ENCODE peak calls at places on chromosomes 7 and 10, in nine cellular contexts. One of them, this sample, is unnamed. For H3K9me3 and H3K4me1, the result is how much of the 10 kb centered on the place peaks cover.

GRCh38 chr7:156458011-156458410 is 182.6 kb upstream of the RNF32 start:
- DNase-seq in transverse colon: no peak
- DNase-seq in upper lobe of left lung: no peak
- DNase-seq in uterus: no peak
- DNase-seq in body of pancreas: no peak
- DNase-seq in A549: no peak
- DNase-seq in tibial nerve: no peak
- DNase-seq in ovary: no peak
- DNase-seq in heart left ventricle: no peak
- DNase-seq in this sample: peak

GRCh38 chr7:149685455-149685854 is 87.9 kb downstream of the ZNF467 start:
- DNase-seq in transverse colon: no peak
- DNase-seq in upper lobe of left lung: no peak
- DNase-seq in uterus: no peak
- DNase-seq in body of pancreas: no peak
- DNase-seq in A549: peak
- DNase-seq in tibial nerve: no peak
- DNase-seq in ovary: no peak
- DNase-seq in heart left ventricle: no peak
- DNase-seq in this sample: no peak

GRCh38 chr10:88565072-88565471 is 18.0 kb downstream of the RNLS start:
- DNase-seq in transverse colon: no peak
- DNase-seq in upper lobe of left lung: no peak
- DNase-seq in uterus: no peak
- DNase-seq in body of pancreas: no peak
- DNase-seq in A549: peak
- DNase-seq in tibial nerve: no peak
- DNase-seq in ovary: no peak
- DNase-seq in heart left ventricle: no peak
- DNase-seq in this sample: no peak

GRCh38 chr10:31484407-31485135 is 165.6 kb downstream of the ZEB1 start:
- DNase-seq in transverse colon: no peak
- DNase-seq in upper lobe of left lung: no peak
- DNase-seq in uterus: no peak
- DNase-seq in body of pancreas: no peak
- DNase-seq in A549: no peak
- DNase-seq in tibial nerve: no peak
- DNase-seq in ovary: no peak
- DNase-seq in heart left ventricle: no peak
- DNase-seq in this sample: no peak

GRCh38 chr7:44286618-44287487 is 38.5 kb downstream of the CAMK2B start:
- DNase-seq in transverse colon: peak
- DNase-seq in upper lobe of left lung: peak
- DNase-seq in uterus: peak
- DNase-seq in body of pancreas: peak
- DNase-seq in A549: no peak
- DNase-seq in tibial nerve: peak
- DNase-seq in ovary: peak
- DNase-seq in heart left ventricle: peak
- DNase-seq in this sample: peak

GRCh38 chr7:104306788-104307187 is 21.6 kb upstream of the LHFPL3 start:
- DNase-seq in transverse colon: no peak
- DNase-seq in upper lobe of left lung: no peak
- DNase-seq in uterus: no peak
- DNase-seq in body of pancreas: no peak
- DNase-seq in A549: no peak
- DNase-seq in tibial nerve: no peak
- DNase-seq in ovary: no peak
- DNase-seq in heart left ventricle: no peak
- DNase-seq in this sample: no peak

GRCh38 chr10:71086439-71087080 is 125.8 kb upstream of the UNC5B start:
- DNase-seq in transverse colon: no peak
- DNase-seq in upper lobe of left lung: no peak
- DNase-seq in uterus: no peak
- DNase-seq in body of pancreas: no peak
- DNase-seq in A549: no peak
- DNase-seq in tibial nerve: no peak
- DNase-seq in ovary: no peak
- DNase-seq in heart left ventricle: peak
- DNase-seq in this sample: peak

GRCh38 chr7:26538216-26538615 is 246.6 kb downstream of the SNX10 start:
- DNase-seq in transverse colon: no peak
- DNase-seq in upper lobe of left lung: no peak
- DNase-seq in uterus: no peak
- DNase-seq in body of pancreas: no peak
- DNase-seq in A549: no peak
- DNase-seq in tibial nerve: no peak
- DNase-seq in ovary: no peak
- DNase-seq in heart left ventricle: no peak
- DNase-seq in this sample: no peak

GRCh38 chr10:103514244-103514643 is 20.7 kb downstream of the NEURL1 start:
- DNase-seq in transverse colon: no peak
- DNase-seq in upper lobe of left lung: no peak
- DNase-seq in uterus: no peak
- DNase-seq in body of pancreas: no peak
- DNase-seq in A549: no peak
- DNase-seq in tibial nerve: no peak
- DNase-seq in ovary: no peak
- DNase-seq in heart left ventricle: no peak
- DNase-seq in this sample: peak

GRCh38 chr10:125495386-125495785 is 187.6 kb downstream of the TEX36 start:
- DNase-seq in transverse colon: no peak
- DNase-seq in upper lobe of left lung: no peak
- DNase-seq in uterus: no peak
- DNase-seq in body of pancreas: no peak
- DNase-seq in A549: no peak
- DNase-seq in tibial nerve: no peak
- DNase-seq in ovary: no peak
- DNase-seq in heart left ventricle: no peak
- DNase-seq in this sample: no peak

GRCh38 chr7:141686670-141687069 is 15.3 kb downstream of the DENND11 start:
- DNase-seq in transverse colon: no peak
- DNase-seq in upper lobe of left lung: no peak
- DNase-seq in uterus: no peak
- DNase-seq in body of pancreas: no peak
- DNase-seq in A549: no peak
- DNase-seq in tibial nerve: no peak
- DNase-seq in ovary: no peak
- DNase-seq in heart left ventricle: no peak
- DNase-seq in this sample: no peak

GRCh38 chr10:126041804-126042231 is 145.5 kb downstream of the FANK1 start:
- DNase-seq in transverse colon: peak
- DNase-seq in upper lobe of left lung: peak
- DNase-seq in uterus: peak
- DNase-seq in body of pancreas: peak
- DNase-seq in A549: peak
- DNase-seq in tibial nerve: peak
- DNase-seq in ovary: no peak
- DNase-seq in heart left ventricle: peak
- DNase-seq in this sample: peak

GRCh38 chr7:2029936-2030335 is 202.8 kb downstream of the MAD1L1 start:
- DNase-seq in transverse colon: no peak
- DNase-seq in upper lobe of left lung: no peak
- DNase-seq in uterus: no peak
- DNase-seq in body of pancreas: no peak
- DNase-seq in A549: no peak
- DNase-seq in tibial nerve: no peak
- DNase-seq in ovary: peak
- DNase-seq in heart left ventricle: peak
- DNase-seq in this sample: peak

GRCh38 chr7:2031496-2031895 is 201.2 kb downstream of the MAD1L1 start:
- DNase-seq in transverse colon: no peak
- DNase-seq in upper lobe of left lung: no peak
- DNase-seq in uterus: no peak
- DNase-seq in body of pancreas: peak
- DNase-seq in A549: no peak
- DNase-seq in tibial nerve: no peak
- DNase-seq in ovary: peak
- DNase-seq in heart left ventricle: peak
- DNase-seq in this sample: peak

GRCh38 chr7:2028733-2029132 is 204.0 kb downstream of the MAD1L1 start:
- DNase-seq in transverse colon: no peak
- DNase-seq in upper lobe of left lung: no peak
- DNase-seq in uterus: no peak
- DNase-seq in body of pancreas: no peak
- DNase-seq in A549: peak
- DNase-seq in tibial nerve: no peak
- DNase-seq in ovary: peak
- DNase-seq in heart left ventricle: peak
- DNase-seq in this sample: peak

GRCh38 chr7:2030475-2031456 is 202.0 kb downstream of the MAD1L1 start:
- DNase-seq in transverse colon: no peak
- DNase-seq in upper lobe of left lung: no peak
- DNase-seq in uterus: no peak
- DNase-seq in body of pancreas: peak
- DNase-seq in A549: no peak
- DNase-seq in tibial nerve: no peak
- DNase-seq in ovary: peak
- DNase-seq in heart left ventricle: peak
- DNase-seq in this sample: peak

DNA sequence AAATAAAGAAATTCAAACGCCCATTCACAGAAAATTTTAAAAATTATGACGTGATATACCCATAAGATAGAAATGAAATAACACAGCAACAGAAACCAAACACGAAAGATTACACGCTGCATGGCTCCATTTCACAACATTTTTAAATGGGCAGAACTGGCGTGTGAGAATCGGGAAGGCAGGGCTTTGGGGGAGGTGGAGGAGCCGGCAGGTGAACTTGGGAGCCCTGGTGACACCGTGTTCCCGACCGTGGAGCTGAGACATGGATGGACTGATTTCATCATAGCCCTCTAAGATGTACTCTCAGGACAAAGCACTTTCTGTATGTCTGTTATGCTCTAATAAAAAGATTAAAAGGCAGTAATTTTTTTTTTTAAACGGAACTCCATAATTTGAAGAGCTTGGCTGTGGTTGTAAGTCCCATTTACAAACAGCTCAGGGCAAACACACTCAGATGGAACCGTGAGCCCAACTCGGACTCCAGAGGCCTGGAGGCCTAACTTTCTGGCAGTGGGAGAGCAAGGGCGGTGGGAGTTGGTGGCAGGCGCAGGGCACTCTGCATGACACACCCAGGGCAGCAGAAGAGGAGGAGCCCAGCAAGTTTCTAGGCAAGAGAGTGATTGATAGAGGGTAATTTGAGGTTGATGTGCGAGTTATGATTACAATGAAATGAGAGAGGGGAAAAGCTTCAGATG is 203.4 kb downstream of the MAD1L1 start:
- DNase-seq in transverse colon: no peak
- DNase-seq in upper lobe of left lung: no peak
- DNase-seq in uterus: no peak
- DNase-seq in body of pancreas: no peak
- DNase-seq in A549: no peak
- DNase-seq in tibial nerve: no peak
- DNase-seq in ovary: peak
- DNase-seq in heart left ventricle: peak
- DNase-seq in this sample: peak
- H3K9me3 ChIP-seq in transverse colon: under half
- H3K9me3 ChIP-seq in upper lobe of left lung: under half
- H3K9me3 ChIP-seq in uterus: under half
- H3K9me3 ChIP-seq in body of pancreas: under half
- H3K9me3 ChIP-seq in A549: under half
- H3K9me3 ChIP-seq in tibial nerve: half or more
- H3K9me3 ChIP-seq in ovary: under half
- H3K9me3 ChIP-seq in heart left ventricle: under half
- H3K9me3 ChIP-seq in this sample: under half

GRCh38 chr10:121976607-121977006 is 1.6 kb upstream of the NSMCE4A start:
- DNase-seq in transverse colon: no peak
- DNase-seq in upper lobe of left lung: no peak
- DNase-seq in uterus: no peak
- DNase-seq in body of pancreas: no peak
- DNase-seq in A549: no peak
- DNase-seq in tibial nerve: no peak
- DNase-seq in ovary: no peak
- DNase-seq in heart left ventricle: no peak
- DNase-seq in this sample: no peak
- TF ChIP-seq POLR2A in transverse colon: no peak
- TF ChIP-seq POLR2A in upper lobe of left lung: no peak
- TF ChIP-seq POLR2A in uterus: no peak
- TF ChIP-seq POLR2A in body of pancreas: no peak
- TF ChIP-seq POLR2A in A549: no peak
- TF ChIP-seq POLR2A in tibial nerve: no peak
- TF ChIP-seq POLR2A in ovary: no peak
- TF ChIP-seq POLR2A in heart left ventricle: no peak
- TF ChIP-seq POLR2A in this sample: no peak

DNA sequence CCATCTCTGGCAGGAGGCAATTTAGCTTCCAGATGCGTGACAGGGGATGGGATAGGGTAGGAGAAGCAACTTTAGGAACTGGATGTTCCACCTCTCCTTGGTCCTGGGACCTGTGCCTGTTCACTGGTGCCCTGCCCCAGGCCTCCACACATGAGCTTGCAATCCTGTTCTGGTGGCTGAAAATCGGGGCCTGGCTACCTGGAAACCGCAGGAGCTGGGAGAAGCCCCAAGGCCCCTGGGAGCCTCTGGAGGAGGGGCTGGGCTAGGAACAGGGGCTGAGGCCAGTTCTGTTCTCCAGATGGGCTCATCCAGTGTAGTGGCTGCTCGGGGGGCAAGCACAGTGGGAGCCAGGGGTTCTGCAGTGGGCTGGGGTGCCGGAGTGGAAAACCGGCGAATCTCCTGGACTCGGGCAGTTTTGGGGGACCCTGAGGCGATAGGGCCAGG is 5.3 kb upstream of the MYOZ1 start:
- DNase-seq in transverse colon: no peak
- DNase-seq in upper lobe of left lung: no peak
- DNase-seq in uterus: no peak
- DNase-seq in body of pancreas: no peak
- DNase-seq in A549: no peak
- DNase-seq in tibial nerve: no peak
- DNase-seq in ovary: no peak
- DNase-seq in heart left ventricle: no peak
- DNase-seq in this sample: no peak
- H3K4me1 ChIP-seq in transverse colon: under half
- H3K4me1 ChIP-seq in upper lobe of left lung: under half
- H3K4me1 ChIP-seq in uterus: under half
- H3K4me1 ChIP-seq in body of pancreas: under half
- H3K4me1 ChIP-seq in A549: under half
- H3K4me1 ChIP-seq in tibial nerve: under half
- H3K4me1 ChIP-seq in ovary: under half
- H3K4me1 ChIP-seq in heart left ventricle: under half
- H3K4me1 ChIP-seq in this sample: under half

DNA sequence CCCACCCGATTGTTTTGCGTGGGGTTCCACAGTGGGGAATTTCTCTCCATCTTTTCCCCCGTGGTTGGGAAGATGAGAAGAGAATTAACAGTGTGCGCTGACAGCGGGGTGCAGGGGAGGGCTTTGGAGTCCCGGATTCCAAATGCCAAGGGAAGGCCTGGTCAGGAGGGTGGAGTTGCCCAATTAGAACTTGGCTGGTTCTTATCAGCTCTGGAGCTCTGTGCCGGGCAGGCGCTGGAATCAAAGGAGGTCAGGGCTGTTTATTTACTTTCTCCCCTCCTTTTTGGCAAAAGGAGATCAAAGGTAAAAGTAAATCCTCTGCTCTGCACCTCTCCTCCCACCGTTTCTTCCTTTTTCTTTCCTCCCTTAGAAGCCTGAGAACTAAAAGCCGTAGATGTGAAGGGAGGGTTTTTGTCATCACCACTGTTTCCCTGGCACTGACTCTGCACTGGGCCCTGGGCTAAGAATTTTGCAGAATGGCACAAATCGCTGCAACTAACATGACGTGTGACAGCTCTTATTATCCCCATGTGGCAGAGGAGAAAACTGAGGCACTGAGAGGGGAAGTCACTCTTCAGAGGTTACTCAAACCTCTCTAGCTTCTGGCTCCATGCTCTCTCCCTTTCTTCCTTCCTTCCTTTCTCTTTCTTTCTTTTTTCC is 95.2 kb upstream of the ZNF716 start:
- DNase-seq in transverse colon: no peak
- DNase-seq in upper lobe of left lung: no peak
- DNase-seq in uterus: no peak
- DNase-seq in body of pancreas: no peak
- DNase-seq in A549: no peak
- DNase-seq in tibial nerve: no peak
- DNase-seq in ovary: no peak
- DNase-seq in heart left ventricle: peak
- DNase-seq in this sample: no peak
- H3K9me3 ChIP-seq in transverse colon: under half
- H3K9me3 ChIP-seq in upper lobe of left lung: under half
- H3K9me3 ChIP-seq in uterus: under half
- H3K9me3 ChIP-seq in body of pancreas: under half
- H3K9me3 ChIP-seq in A549: under half
- H3K9me3 ChIP-seq in tibial nerve: under half
- H3K9me3 ChIP-seq in ovary: under half
- H3K9me3 ChIP-seq in heart left ventricle: under half
- H3K9me3 ChIP-seq in this sample: under half